ENCODE peak calls at places on chromosome 1, in five cellular contexts. M is cardiac muscle cell, H is left lung, E is fibroblast of lung, D is A673. T is an unnamed sample.

GRCh38 chr1:221408117-221408516 is 333.8 kb downstream of the DUSP10 start:
- DNase-seq in M (no peak), H (no peak), E (no peak), D (no peak), T (no peak)

GRCh38 chr1:232884262-232884661 is 66.1 kb upstream of the NTPCR start:
- DNase-seq in M (no peak), H (no peak), E (peak), D (no peak), T (no peak)

GRCh38 chr1:55696181-55696580 is 481.0 kb upstream of the USP24 start:
- DNase-seq in M (peak), H (no peak), E (peak), D (no peak), T (no peak)

GRCh38 chr1:84319662-84320061 is 18.2 kb downstream of the SAMD13 start:
- DNase-seq in M (no peak), H (no peak), E (no peak), D (no peak), T (no peak)

GRCh38 chr1:59432531-59433439 is 135.9 kb downstream of the FGGY start:
- DNase-seq in M (no peak), H (no peak), E (no peak), D (no peak), T (no peak)

GRCh38 chr1:214213136-214213535 is 67.8 kb upstream of the SMYD2 start:
- DNase-seq in M (no peak), H (no peak), E (peak), D (no peak), T (no peak)

GRCh38 chr1:185598326-185598725 is 135.9 kb upstream of the HMCN1 start:
- DNase-seq in M (no peak), H (no peak), E (no peak), D (no peak), T (no peak)

GRCh38 chr1:67629370-67630075 is 55.5 kb upstream of the GADD45A start:
- DNase-seq in M (peak), H (no peak), E (peak), D (no peak), T (peak)

GRCh38 chr1:81549588-81550127 is 251.1 kb upstream of the ADGRL2 start:
- DNase-seq in M (peak), H (no peak), E (peak), D (peak), T (no peak)

GRCh38 chr1:110155878-110156522 is 5.7 kb downstream of the SLC6A17 start:
- DNase-seq in M (peak), H (no peak), E (peak), D (peak), T (peak)

GRCh38 chr1:77532641-77533040 is 149.8 kb downstream of the ZZZ3 start:
- DNase-seq in M (no peak), H (no peak), E (no peak), D (no peak), T (no peak)

GRCh38 chr1:30700528-30701265 is 22.7 kb downstream of the MATN1 start:
- DNase-seq in M (peak), H (no peak), E (peak), D (peak), T (peak)

GRCh38 chr1:229848762-229849677 is 218.0 kb upstream of the GALNT2 start:
- DNase-seq in M (peak), H (no peak), E (peak), D (peak), T (no peak)

GRCh38 chr1:68470388-68470970 is 20.7 kb upstream of the RPE65 start:
- DNase-seq in M (peak), H (no peak), E (no peak), D (peak), T (no peak)

GRCh38 chr1:15426492-15427279 is 11.6 kb upstream of the CTRC start:
- DNase-seq in M (peak), H (no peak), E (peak), D (no peak), T (peak)

GRCh38 chr1:15430787-15431570 is 7.3 kb upstream of the CTRC start:
- DNase-seq in M (peak), H (peak), E (no peak), D (peak), T (peak)

GRCh38 chr1:15427280-15427666 is 11.0 kb upstream of the CTRC start:
- DNase-seq in M (no peak), H (no peak), E (no peak), D (no peak), T (peak)

GRCh38 chr1:15429701-15430149 is 8.5 kb upstream of the CTRC start:
- DNase-seq in M (peak), H (no peak), E (peak), D (no peak), T (no peak)

GRCh38 chr1:15428815-15429435 is 9.3 kb upstream of the CTRC start:
- DNase-seq in M (no peak), H (no peak), E (no peak), D (no peak), T (no peak)
- TF ChIP-seq CTCF in M (no peak), H (no peak), E (no peak), D (no peak), T (no peak)

GRCh38 chr1:162055062-162055461 is 14.4 kb upstream of the NOS1AP start:
- DNase-seq in M (peak), H (no peak), E (peak), D (peak), T (no peak)

GRCh38 chr1:162059721-162060120 is 9.8 kb upstream of the NOS1AP start:
- DNase-seq in M (no peak), H (no peak), E (no peak), D (no peak), T (no peak)

GRCh38 chr1:162056043-162056442 is 13.4 kb upstream of the NOS1AP start:
- DNase-seq in M (peak), H (peak), E (peak), D (peak), T (peak)

GRCh38 chr1:162060314-162060713 is 9.2 kb upstream of the NOS1AP start:
- DNase-seq in M (no peak), H (no peak), E (no peak), D (no peak), T (no peak)

DNA sequence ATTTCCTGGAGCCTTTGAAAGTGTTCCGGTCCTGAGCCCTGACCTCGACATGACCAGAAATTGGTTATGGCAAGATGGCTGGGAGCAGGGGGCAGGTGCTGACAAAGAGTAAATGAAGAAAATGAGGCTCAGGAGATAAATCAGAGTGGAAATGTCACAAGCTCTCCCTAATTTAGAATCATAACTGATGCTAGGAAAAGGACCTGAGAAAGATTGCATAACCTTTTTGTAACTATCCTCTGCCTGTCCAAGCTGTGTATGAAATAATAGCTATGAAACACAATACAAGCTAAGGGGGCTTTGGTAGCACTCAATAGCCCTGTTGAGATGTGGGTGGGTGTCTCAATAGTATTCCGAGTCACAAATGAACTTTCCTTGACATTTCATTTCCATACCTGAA is 12.9 kb upstream of the NOS1AP start:
- DNase-seq in M (no peak), H (no peak), E (no peak), D (no peak), T (no peak)
- H3K27ac ChIP-seq in M (no peak), H (no peak), E (no peak), D (peak), T (no peak)

GRCh38 chr1:117011334-117011733 is 9.8 kb downstream of the CD101 start:
- DNase-seq in M (no peak), H (no peak), E (no peak), D (no peak), T (no peak)

GRCh38 chr1:117010310-117010969 is 8.9 kb downstream of the CD101 start:
- DNase-seq in M (no peak), H (no peak), E (no peak), D (no peak), T (no peak)

GRCh38 chr1:117007719-117008013 is 6.1 kb downstream of the CD101 start:
- DNase-seq in M (no peak), H (no peak), E (no peak), D (no peak), T (no peak)

GRCh38 chr1:117009132-117009531 is 7.6 kb downstream of the CD101 start:
- DNase-seq in M (peak), H (no peak), E (no peak), D (no peak), T (no peak)

DNA sequence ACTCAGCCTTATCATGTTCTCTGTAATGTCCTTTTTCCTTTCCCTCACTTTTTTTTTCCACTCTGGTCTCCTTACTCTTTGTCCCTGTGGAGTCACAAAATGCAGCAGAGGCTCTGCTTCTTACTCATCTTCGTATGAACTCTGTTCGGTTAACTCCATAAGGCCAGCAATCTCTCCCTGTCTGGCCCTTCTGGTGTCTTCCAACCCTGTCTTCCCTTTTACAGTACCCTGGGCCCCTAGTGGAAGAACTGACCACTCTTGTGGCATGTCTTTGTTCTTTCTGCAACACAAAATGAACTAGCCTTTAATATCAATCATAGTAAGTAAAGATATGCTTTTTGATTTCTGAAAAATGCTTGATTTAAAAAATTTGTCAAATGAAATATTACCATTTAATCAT is 7.1 kb downstream of the CD101 start:
- DNase-seq in M (no peak), H (no peak), E (no peak), D (no peak), T (no peak)
- TF ChIP-seq CTCF in M (peak), H (no peak), E (no peak), D (no peak), T (no peak)

GRCh38 chr1:155900161-155900560 is 11.0 kb downstream of the RIT1 start:
- DNase-seq in M (no peak), H (no peak), E (no peak), D (no peak), T (no peak)
- H3K27ac ChIP-seq in M (no peak), H (no peak), E (no peak), D (no peak), T (no peak)

DNA sequence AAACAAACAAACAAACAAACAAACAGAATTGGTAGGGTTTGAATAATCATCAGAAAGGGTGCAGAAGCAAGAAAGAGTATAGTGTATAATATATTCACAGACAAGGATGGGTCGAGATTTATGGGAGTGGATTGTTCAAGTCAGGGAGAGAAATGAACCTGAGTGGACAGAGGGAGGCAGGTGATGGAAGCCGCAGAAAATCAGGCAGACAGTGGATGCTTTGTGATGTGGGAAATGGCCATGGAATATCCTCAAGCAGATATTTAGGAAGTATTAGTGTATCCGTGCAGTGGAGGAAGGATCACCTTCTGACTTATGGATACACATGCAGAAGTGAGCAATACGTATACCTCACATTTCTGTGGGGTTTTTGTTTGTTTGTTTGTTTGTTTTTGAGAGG is 14.0 kb upstream of the SLC45A1 start:
- DNase-seq in M (no peak), H (no peak), E (no peak), D (no peak), T (no peak)
- TF ChIP-seq CTCF in M (no peak), H (no peak), E (no peak), D (no peak), T (no peak)

GRCh38 chr1:6198646-6199297 is 623 bp downstream of the RPL22 start:
- DNase-seq in M (no peak), H (no peak), E (peak), D (no peak), T (no peak)
- H3K27ac ChIP-seq in M (peak), H (peak), E (peak), D (peak), T (peak)

GRCh38 chr1:234325878-234326492 is 47.3 kb upstream of the COA6 start:
- DNase-seq in M (no peak), H (no peak), E (no peak), D (no peak), T (no peak)

GRCh38 chr1:234327577-234328164 is 45.6 kb upstream of the COA6 start:
- DNase-seq in M (no peak), H (no peak), E (no peak), D (no peak), T (no peak)

GRCh38 chr1:234324668-234325225 is 48.5 kb upstream of the COA6 start:
- DNase-seq in M (no peak), H (no peak), E (no peak), D (no peak), T (no peak)

GRCh38 chr1:234322979-234323378 is 50.3 kb upstream of the COA6 start:
- DNase-seq in M (peak), H (peak), E (peak), D (peak), T (peak)

DNA sequence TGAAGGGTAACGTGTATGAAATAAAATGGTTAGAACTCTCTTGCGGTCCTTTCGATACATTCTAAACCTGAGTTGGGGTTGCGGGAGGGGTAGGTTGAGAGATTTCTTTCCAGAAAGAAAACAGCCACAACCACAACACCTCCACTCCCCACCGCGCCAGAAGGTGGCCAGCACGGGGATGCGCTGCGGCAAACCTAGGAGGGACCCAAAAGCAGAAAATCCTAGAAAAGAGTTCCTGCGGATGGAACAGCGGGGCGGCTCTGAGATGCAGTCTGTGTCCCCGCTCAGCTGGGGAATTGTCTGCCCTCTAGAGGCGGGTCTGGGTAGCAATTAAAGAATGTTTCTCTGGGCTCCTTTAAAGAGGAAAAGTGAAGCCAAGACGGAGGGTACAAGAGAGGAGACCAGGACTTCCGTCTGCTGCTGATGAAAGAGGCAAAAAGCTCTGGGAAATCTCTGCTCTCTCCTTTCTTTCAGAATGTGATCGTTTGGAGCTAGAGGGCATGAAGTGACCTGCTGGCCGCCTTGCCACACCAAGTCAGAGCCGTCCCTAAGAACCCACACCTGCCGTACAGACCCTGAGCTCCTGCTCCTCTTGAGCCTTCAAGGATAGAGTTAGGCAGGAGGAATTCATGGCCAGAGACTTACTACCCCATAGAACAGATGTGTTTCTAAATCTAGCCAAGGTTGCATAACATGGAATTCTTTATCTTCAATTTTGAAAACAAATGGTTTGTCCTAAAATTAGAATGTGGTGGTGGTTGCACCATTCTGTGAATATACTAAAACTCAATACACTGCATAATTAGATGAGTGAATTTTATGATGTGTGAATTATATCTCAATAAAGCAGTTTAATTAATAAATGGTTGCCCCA is 46.5 kb upstream of the COA6 start:
- DNase-seq in M (peak), H (no peak), E (peak), D (peak), T (peak)
- TF ChIP-seq CTCF in M (peak), H (peak), E (peak), D (peak), T (no peak)

T was measured in testis.